ENCODE peak calls at places on chromosome 5, in four cellular contexts. M, U, W and F are unnamed samples.

GRCh38 chr5:159504857-159505304 is 174.6 kb upstream of the IL12B start:
- DNase-seq in M (no peak), U (peak), W (no peak), F (peak)

GRCh38 chr5:154179846-154180710 is 10.5 kb upstream of the GALNT10 start:
- DNase-seq in M (no peak), U (peak), W (peak), F (peak)

GRCh38 chr5:83340511-83340918 is 131.0 kb upstream of the VCAN start:
- DNase-seq in M (no peak), U (peak), W (peak), F (peak)

GRCh38 chr5:124746252-124746915 is at the start of gene ZNF608:
- DNase-seq in M (peak), U (no peak), W (no peak), F (peak)

GRCh38 chr5:119878712-119879111 is 249.4 kb downstream of the FAM170A start:
- DNase-seq in M (no peak), U (no peak), W (no peak), F (peak)

GRCh38 chr5:148817606-148818005 is 8.8 kb upstream of the ADRB2 start:
- DNase-seq in M (no peak), U (no peak), W (no peak), F (no peak)

GRCh38 chr5:132294728-132295504 is 722 bp downstream of the SLC22A4 start:
- DNase-seq in M (peak), U (peak), W (peak), F (peak)

GRCh38 chr5:128462330-128462729 is 75.7 kb downstream of the FBN2 start:
- DNase-seq in M (no peak), U (no peak), W (no peak), F (no peak)

GRCh38 chr5:172319708-172320441 is 36.3 kb upstream of the UBTD2 start:
- DNase-seq in M (no peak), U (no peak), W (no peak), F (no peak)

GRCh38 chr5:73380052-73380451 is 68.5 kb downstream of the FOXD1 start:
- DNase-seq in M (no peak), U (no peak), W (no peak), F (no peak)

GRCh38 chr5:73384861-73385260 is 63.7 kb downstream of the FOXD1 start:
- DNase-seq in M (no peak), U (no peak), W (no peak), F (no peak)

GRCh38 chr5:73381587-73382411 is 66.8 kb downstream of the FOXD1 start:
- DNase-seq in M (no peak), U (no peak), W (no peak), F (no peak)

GRCh38 chr5:73380710-73381586 is 67.6 kb downstream of the FOXD1 start:
- DNase-seq in M (no peak), U (no peak), W (no peak), F (no peak)

GRCh38 chr5:73382412-73382795 is 66.2 kb downstream of the FOXD1 start:
- DNase-seq in M (no peak), U (no peak), W (no peak), F (no peak)
- H3K4me3 ChIP-seq in M (peak), U (no peak), W (no peak), F (no peak)

GRCh38 chr5:38899936-38900335 is 54.1 kb downstream of the OSMR start:
- DNase-seq in M (no peak), U (no peak), W (no peak), F (no peak)
- TF ChIP-seq CTCF in M (no peak), U (no peak), W (no peak), F (no peak)

GRCh38 chr5:10329808-10330481 is 22.2 kb upstream of the CMBL start:
- DNase-seq in M (no peak), U (peak), W (no peak), F (peak)

GRCh38 chr5:10332301-10332700 is 21.2 kb upstream of the MARCHF6 start:
- DNase-seq in M (no peak), U (no peak), W (no peak), F (no peak)

GRCh38 chr5:10330511-10331105 is 22.9 kb upstream of the MARCHF6 start:
- DNase-seq in M (no peak), U (no peak), W (no peak), F (no peak)

GRCh38 chr5:10329421-10329807 is 21.7 kb upstream of the CMBL start:
- DNase-seq in M (no peak), U (no peak), W (no peak), F (no peak)

GRCh38 chr5:10331341-10331796 is 22.1 kb upstream of the MARCHF6 start:
- DNase-seq in M (no peak), U (peak), W (no peak), F (peak)
- H3K4me3 ChIP-seq in M (no peak), U (no peak), W (no peak), F (no peak)

DNA sequence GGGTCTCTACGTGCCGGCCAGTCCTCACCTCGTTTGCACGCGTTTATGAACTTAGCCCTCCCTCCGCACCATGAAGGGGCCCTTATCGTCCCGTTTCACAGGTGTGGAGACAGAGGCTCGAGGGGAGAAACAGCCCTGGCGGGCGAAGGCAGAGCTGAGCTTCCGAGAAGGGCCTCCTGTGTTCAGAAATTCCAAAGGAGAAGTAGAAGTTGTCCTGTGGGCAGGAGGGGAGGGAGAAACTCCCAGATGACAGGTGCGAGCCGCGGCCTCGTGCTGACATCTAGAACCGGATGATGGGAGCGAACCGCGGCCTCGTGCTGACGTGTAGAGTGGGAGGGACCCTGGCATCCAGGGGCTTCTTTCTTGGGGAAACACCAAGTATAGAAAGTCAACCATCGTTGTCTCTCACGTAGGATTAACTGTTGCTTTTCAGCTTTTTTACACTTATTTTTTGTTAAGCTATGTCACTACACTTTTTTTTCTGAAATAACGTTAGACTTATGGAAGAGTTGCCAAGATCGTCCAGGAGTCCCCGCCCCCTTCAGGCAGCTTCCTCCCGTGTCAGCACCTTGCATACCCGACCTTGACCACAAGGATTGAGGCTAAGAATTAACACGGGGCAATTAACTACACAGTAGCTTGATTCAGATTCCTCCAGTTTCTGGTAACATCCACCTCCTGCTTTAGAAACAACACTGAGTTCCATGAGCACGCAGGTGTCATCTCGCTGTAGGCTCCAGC is 42.8 kb upstream of the NKD2 start:
- DNase-seq in M (no peak), U (no peak), W (no peak), F (no peak)
- TF ChIP-seq CTCF in M (no peak), U (no peak), W (no peak), F (no peak)

GRCh38 chr5:56617998-56618397 is 197.4 kb upstream of the MAP3K1 start:
- DNase-seq in M (no peak), U (no peak), W (no peak), F (no peak)

GRCh38 chr5:56620903-56621680 is 194.3 kb upstream of the MAP3K1 start:
- DNase-seq in M (no peak), U (peak), W (no peak), F (no peak)

GRCh38 chr5:56625577-56625976 is 189.8 kb upstream of the MAP3K1 start:
- DNase-seq in M (no peak), U (peak), W (no peak), F (peak)

GRCh38 chr5:56616454-56617160 is 198.7 kb upstream of the MAP3K1 start:
- DNase-seq in M (no peak), U (no peak), W (no peak), F (no peak)

GRCh38 chr5:56622146-56622545 is 193.2 kb upstream of the MAP3K1 start:
- DNase-seq in M (no peak), U (no peak), W (no peak), F (no peak)
- H3K4me3 ChIP-seq in M (no peak), U (no peak), W (no peak), F (no peak)

GRCh38 chr5:68745459-68745858 is 348.4 kb upstream of the SLC30A5 start:
- DNase-seq in M (no peak), U (peak), W (no peak), F (peak)
- TF ChIP-seq CTCF in M (no peak), U (peak), W (peak), F (peak)